ENCODE peak calls at places on chromosome 14, in five cellular contexts. C is K562, A is endothelial cell of umbilical vein, Q is HepG2, M is A549. F is an unnamed sample.

GRCh38 chr14:59588136-59588535 is 11.5 kb upstream of the CCDC175 start:
- DNase-seq in A (no peak), C (no peak), Q (no peak), M (no peak), F (no peak)

GRCh38 chr14:30193791-30194407 is 266.3 kb upstream of the PRKD1 start:
- DNase-seq in M (no peak), Q (no peak), C (no peak), A (no peak), F (no peak)

GRCh38 chr14:59463773-59464650 is 1.2 kb downstream of the GPR135 start:
- DNase-seq in Q (no peak), A (no peak), C (no peak), M (no peak), F (no peak)

GRCh38 chr14:75896341-75896740 is 85.5 kb downstream of the TGFB3 start:
- DNase-seq in Q (no peak), A (peak; percentile 61), M (no peak), C (no peak), F (no peak)

GRCh38 chr14:100712490-100712889 is 14.2 kb upstream of the DLK1 start:
- DNase-seq in C (no peak), Q (no peak), M (no peak), A (no peak), F (no peak)

GRCh38 chr14:34498684-34499412 is 36.8 kb upstream of the SPTSSA start:
- DNase-seq in M (peak; percentile 52), A (peak; percentile 6), Q (peak; percentile 86), C (no peak), F (peak; percentile 28)

GRCh38 chr14:54687750-54688119 is 120.8 kb downstream of the SAMD4A start:
- DNase-seq in A (no peak), M (no peak), Q (no peak), C (no peak), F (no peak)

GRCh38 chr14:71212683-71213107 is 305.4 kb downstream of the PCNX1 start:
- DNase-seq in M (no peak), Q (no peak), A (no peak), C (no peak), F (no peak)

GRCh38 chr14:22994762-22995275 is 12.5 kb upstream of the AJUBA start:
- DNase-seq in A (peak; percentile 49), Q (peak; percentile 67), C (peak; percentile 32), M (peak; percentile 41), F (peak; percentile 68)

GRCh38 chr14:23409475-23409874 is 1.4 kb upstream of the MYH6 start:
- DNase-seq in Q (no peak), A (no peak), M (no peak), C (no peak), F (no peak)

GRCh38 chr14:22099942-22100763 is 426.5 kb upstream of the OR4E1 start:
- DNase-seq in C (no peak), A (peak; percentile 85), Q (peak; percentile 90), M (peak; percentile 5), F (peak; percentile 64)

GRCh38 chr14:30443368-30444007 is 115.5 kb upstream of the G2E3 start:
- DNase-seq in M (peak; percentile 3), Q (peak; percentile 77), C (no peak), A (peak; percentile 2), F (peak; percentile 36)

GRCh38 chr14:73239463-73240241 is 2.3 kb downstream of the PAPLN start:
- DNase-seq in M (no peak), C (no peak), A (peak; percentile 61), Q (no peak), F (no peak)

DNA sequence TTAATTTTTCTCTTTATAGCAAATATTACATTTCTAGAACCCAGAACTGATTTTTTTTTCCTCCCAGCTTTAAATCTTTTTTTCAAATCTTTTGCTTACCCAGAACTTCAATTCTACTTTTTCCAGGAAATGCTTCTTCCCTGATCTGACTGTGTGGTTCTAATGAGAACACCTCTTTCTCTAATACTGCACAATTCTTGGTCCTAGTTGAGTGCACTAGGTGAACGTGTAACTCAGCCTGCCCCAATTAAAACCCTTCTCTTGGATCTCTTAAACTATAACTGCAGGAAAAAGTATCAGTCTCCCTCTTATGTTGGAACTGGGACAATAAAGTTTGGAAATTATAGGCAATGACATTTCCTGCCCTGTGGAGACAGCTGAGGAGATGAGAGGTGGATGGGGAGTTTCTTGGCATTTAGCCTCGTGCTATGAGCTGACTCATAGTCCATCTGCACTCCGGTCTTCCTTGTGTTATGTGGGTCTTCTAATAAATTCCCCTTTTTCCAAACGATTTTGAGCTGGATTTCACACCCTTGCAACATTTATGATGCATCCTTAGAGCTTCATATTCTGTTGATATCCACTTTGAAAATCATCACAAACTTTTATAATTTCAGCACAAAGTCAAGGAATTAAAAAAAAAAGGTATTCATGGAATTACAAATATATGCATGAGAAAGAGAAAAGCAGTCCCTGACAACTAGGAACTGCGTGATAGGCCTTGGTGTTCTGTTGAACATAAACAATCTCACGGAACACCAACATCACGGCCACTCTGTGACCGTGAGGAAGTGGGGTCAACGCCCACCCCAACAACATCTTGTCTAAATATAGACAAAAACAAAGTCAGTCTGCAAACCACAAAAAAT is 52.4 kb downstream of the BRMS1L start:
- DNase-seq in A (peak; percentile 89), Q (no peak), C (no peak), M (peak; percentile 41), F (peak; percentile 24)
- TF ChIP-seq MYC in A (no peak), Q (no peak), C (no peak), M (no peak), F (no peak)

GRCh38 chr14:69077841-69078240 is 75.1 kb downstream of the DCAF5 start:
- DNase-seq in Q (no peak), A (peak; percentile 76), C (no peak), M (peak; percentile 31), F (no peak)

GRCh38 chr14:69076341-69076740 is 76.6 kb downstream of the DCAF5 start:
- DNase-seq in Q (no peak), A (no peak), M (no peak), C (no peak), F (no peak)

GRCh38 chr14:69079747-69080146 is 73.2 kb downstream of the DCAF5 start:
- DNase-seq in M (no peak), A (no peak), C (no peak), Q (no peak), F (no peak)

GRCh38 chr14:69081271-69081670 is 71.6 kb downstream of the DCAF5 start:
- DNase-seq in A (no peak), M (no peak), C (no peak), Q (peak; percentile 42), F (no peak)

GRCh38 chr14:69079188-69079742 is 73.7 kb downstream of the DCAF5 start:
- DNase-seq in A (peak; percentile 94), M (peak; percentile 44), C (no peak), Q (no peak), F (no peak)
- H3K4me3 ChIP-seq in A (peak overlapping the region; percentile 33), M (no peak overlapping the region), C (no peak overlapping the region), Q (no peak overlapping the region), F (no peak overlapping the region)

DNA sequence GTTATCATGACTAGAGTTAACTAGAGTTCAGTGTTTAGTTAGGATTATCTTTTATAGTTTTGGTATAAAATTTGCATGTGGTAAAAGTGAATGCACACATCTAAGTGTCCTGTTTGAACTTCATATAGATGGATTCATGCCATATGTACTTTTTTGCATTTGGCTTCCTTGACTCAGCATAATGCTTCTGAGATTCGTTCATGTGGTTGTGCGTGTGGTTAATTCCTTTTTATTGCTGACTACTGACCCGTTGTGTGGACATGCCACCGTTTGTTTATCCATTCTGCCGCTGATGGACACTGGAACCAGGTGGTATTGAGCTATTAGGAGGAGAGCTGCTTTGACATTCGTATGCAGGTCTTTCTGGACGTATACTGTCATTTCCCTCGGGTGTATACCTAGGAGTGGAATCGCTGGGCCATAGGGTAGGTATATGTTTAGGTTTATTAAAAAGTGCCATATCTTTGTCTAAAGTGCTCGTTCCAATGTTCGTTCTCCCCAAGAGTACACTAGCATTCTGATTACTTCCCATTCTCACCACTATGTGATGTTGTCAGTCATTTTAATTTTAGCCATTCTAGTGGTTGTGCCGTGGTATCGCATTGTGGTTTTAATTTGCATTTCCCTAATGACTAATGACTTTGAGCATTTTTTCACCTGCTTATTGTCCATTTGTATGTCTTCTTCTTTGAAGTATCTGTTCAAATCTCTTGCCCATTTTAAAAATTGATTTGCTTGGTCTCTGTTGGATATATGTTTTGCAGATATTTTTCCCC is 37.7 kb downstream of the RIN3 start:
- DNase-seq in C (no peak), Q (no peak), A (no peak), M (no peak), F (peak; percentile 48)
- TF ChIP-seq MYC in C (no peak), Q (no peak), A (no peak), M (no peak), F (no peak)

GRCh38 chr14:44798386-44799242 is 163.1 kb downstream of the KLHL28 start:
- DNase-seq in M (no peak), C (no peak), A (no peak), Q (no peak), F (no peak)

GRCh38 chr14:44803239-44803905 is 158.4 kb downstream of the KLHL28 start:
- DNase-seq in Q (peak; percentile 35), A (peak; percentile 53), M (peak; percentile 26), C (peak; percentile 8), F (peak; percentile 70)
- H3K4me3 ChIP-seq in Q (no peak overlapping the region), A (no peak overlapping the region), M (no peak overlapping the region), C (no peak overlapping the region), F (no peak overlapping the region)

F was measured in NB4.